ENCODE peak calls at places on chromosomes 2 and 18, in eight cellular contexts. V, U, T, H, S, C, P and F are unnamed samples.

GRCh38 chr18:3995476-3996102 is 459.5 kb downstream of the DLGAP1 start:
- DNase-seq in C (peak), P (peak), S (peak), H (peak), V (peak), U (peak), T (peak), F (peak)

GRCh38 chr2:221467610-221468009 is 104.5 kb downstream of the EPHA4 start:
- DNase-seq in C (no peak), S (no peak), P (no peak), V (no peak), H (no peak), U (no peak), T (no peak), F (peak)

GRCh38 chr2:128086244-128086643 is 4.8 kb upstream of the UGGT1 start:
- DNase-seq in P (no peak), T (no peak), V (no peak), U (no peak), S (no peak), H (no peak), C (no peak), F (no peak)

GRCh38 chr2:46284812-46285211 is 12.4 kb upstream of the EPAS1 start:
- DNase-seq in U (no peak), C (no peak), V (no peak), P (no peak), T (no peak), H (no peak), S (no peak), F (no peak)

GRCh38 chr2:13572466-13572865 is 855.7 kb downstream of the TRIB2 start:
- DNase-seq in V (no peak), P (no peak), S (no peak), T (no peak), H (no peak), U (peak), C (no peak), F (no peak)

GRCh38 chr18:44859263-44859662 is 178.6 kb downstream of the SETBP1 start:
- DNase-seq in V (no peak), T (no peak), P (no peak), U (no peak), H (no peak), C (no peak), S (no peak), F (peak)

GRCh38 chr2:120228503-120228902 is 5.3 kb upstream of the TMEM185B start:
- DNase-seq in C (no peak), U (no peak), P (peak), V (no peak), S (peak), H (no peak), T (no peak), F (no peak)

GRCh38 chr18:22486667-22487066 is 69.0 kb upstream of the CTAGE1 start:
- DNase-seq in C (no peak), U (no peak), T (no peak), P (no peak), V (no peak), S (no peak), H (no peak), F (no peak)

GRCh38 chr2:105344704-105345345 is 7.5 kb downstream of the C2orf49 start:
- DNase-seq in T (peak), V (peak), P (peak), C (no peak), S (peak), H (no peak), U (peak), F (peak)

GRCh38 chr2:23926289-23926749 is 604 bp downstream of the ATAD2B start:
- DNase-seq in V (no peak), S (peak), U (no peak), C (no peak), H (no peak), T (peak), P (peak), F (no peak)

GRCh38 chr2:99879481-99879880 is 262.9 kb downstream of the AFF3 start:
- DNase-seq in U (peak), S (no peak), C (no peak), V (no peak), P (no peak), H (no peak), T (no peak), F (no peak)

GRCh38 chr2:181683518-181684453 is 3.5 kb upstream of the NEUROD1 start:
- DNase-seq in S (no peak), C (no peak), H (no peak), T (peak), P (no peak), U (peak), V (no peak), F (no peak)

GRCh38 chr18:3452750-3453539 is 3.0 kb downstream of the TGIF1 start:
- DNase-seq in U (no peak), S (no peak), C (no peak), V (no peak), H (no peak), P (no peak), T (no peak), F (peak)

GRCh38 chr2:44268259-44268649 is 7.0 kb upstream of the SLC3A1 start:
- DNase-seq in P (no peak), S (no peak), V (no peak), C (no peak), U (peak), T (no peak), H (no peak), F (peak)

GRCh38 chr2:68646303-68646702 is 2.9 kb downstream of the PROKR1 start:
- DNase-seq in H (no peak), U (no peak), T (no peak), P (peak), C (no peak), S (peak), V (no peak), F (peak)

GRCh38 chr2:239022437-239023260 is 174.8 kb downstream of the TWIST2 start:
- DNase-seq in P (no peak), S (no peak), H (no peak), V (no peak), U (no peak), C (no peak), T (peak), F (no peak)

GRCh38 chr18:42533010-42533409 is 578.0 kb downstream of the PIK3C3 start:
- DNase-seq in C (no peak), S (no peak), V (no peak), P (no peak), H (no peak), U (no peak), T (no peak), F (no peak)

GRCh38 chr2:88959480-88960204 is 268.2 kb downstream of the RPIA start:
- DNase-seq in C (no peak), T (no peak), V (no peak), U (no peak), S (no peak), P (peak), H (no peak), F (peak)

GRCh38 chr18:51621103-51621969 is 423.9 kb upstream of the MEX3C start:
- DNase-seq in P (peak), S (peak), H (no peak), T (peak), U (peak), C (peak), V (peak), F (peak)

GRCh38 chr2:106189764-106190468 is 4.2 kb downstream of the UXS1 start:
- DNase-seq in P (peak), T (no peak), H (no peak), V (no peak), S (no peak), C (no peak), U (peak), F (peak)

GRCh38 chr2:228768818-228769217 is 502.3 kb downstream of the PID1 start:
- DNase-seq in P (no peak), C (no peak), H (no peak), T (no peak), V (no peak), S (no peak), U (peak), F (peak)

GRCh38 chr18:38619129-38619528 is 1053.5 kb upstream of the CELF4 start:
- DNase-seq in T (no peak), S (no peak), P (no peak), H (no peak), C (no peak), U (no peak), V (no peak), F (no peak)

GRCh38 chr2:204900910-204901309 is 355.6 kb downstream of the PARD3B start:
- DNase-seq in U (peak), H (no peak), S (no peak), P (no peak), T (no peak), V (no peak), C (no peak), F (peak)

GRCh38 chr2:218993345-218994315 is at the start of gene CRYBA2:
- DNase-seq in S (no peak), V (no peak), T (peak), P (peak), H (no peak), U (no peak), C (no peak), F (peak)

GRCh38 chr18:9380101-9380500 is 45.5 kb downstream of the TWSG1 start:
- DNase-seq in S (no peak), P (no peak), T (no peak), V (no peak), U (no peak), H (no peak), C (no peak), F (no peak)

GRCh38 chr2:88614497-88615157 is 12.6 kb downstream of the EIF2AK3 start:
- DNase-seq in H (no peak), V (no peak), T (no peak), C (no peak), S (no peak), U (no peak), P (no peak), F (no peak)

GRCh38 chr18:79011300-79011870 is 31.8 kb downstream of the SALL3 start:
- DNase-seq in S (no peak), H (peak), U (no peak), V (no peak), T (no peak), P (no peak), C (no peak), F (no peak)

GRCh38 chr18:74396252-74397204 is 60.6 kb downstream of the DIPK1C start:
- DNase-seq in P (no peak), C (no peak), S (no peak), V (no peak), T (no peak), H (no peak), U (no peak), F (no peak)

GRCh38 chr2:26190369-26190768 is 17.5 kb downstream of the GAREM2 start:
- DNase-seq in H (no peak), T (peak), S (no peak), P (no peak), V (no peak), C (no peak), U (no peak), F (no peak)

GRCh38 chr2:185668710-185669109 is 69.9 kb upstream of the FSIP2 start:
- DNase-seq in T (no peak), S (no peak), H (no peak), U (no peak), V (no peak), P (no peak), C (no peak), F (peak)

GRCh38 chr18:37397814-37398213 is 167.8 kb downstream of the CELF4 start:
- DNase-seq in V (no peak), S (no peak), U (no peak), T (no peak), C (no peak), H (no peak), P (no peak), F (no peak)

GRCh38 chr2:187208199-187208785 is 239.8 kb downstream of the CALCRL start:
- DNase-seq in T (no peak), P (no peak), C (no peak), S (no peak), U (no peak), V (no peak), H (no peak), F (no peak)

GRCh38 chr2:194271283-194271961 is 1385.6 kb upstream of the SLC39A10 start:
- DNase-seq in H (no peak), V (no peak), S (no peak), C (no peak), T (no peak), U (no peak), P (no peak), F (no peak)

GRCh38 chr2:181774601-181775179 is 94.4 kb upstream of the NEUROD1 start:
- DNase-seq in S (no peak), H (no peak), C (no peak), U (no peak), P (peak), V (no peak), T (no peak), F (peak)

GRCh38 chr18:48867978-48868377 is 82.8 kb downstream of the SMAD7 start:
- DNase-seq in P (no peak), T (no peak), V (no peak), U (no peak), C (no peak), S (no peak), H (no peak), F (no peak)

GRCh38 chr2:97766567-97766966 is 53.2 kb downstream of the ZAP70 start:
- DNase-seq in H (no peak), T (no peak), C (no peak), P (no peak), S (no peak), V (no peak), U (no peak), F (no peak)

GRCh38 chr18:32906506-32907214 is 133.8 kb upstream of the KLHL14 start:
- DNase-seq in T (no peak), C (no peak), S (no peak), V (no peak), U (peak), P (no peak), H (no peak), F (peak)

GRCh38 chr2:107376910-107377309 is 449.8 kb upstream of the RGPD4 start:
- DNase-seq in P (no peak), T (no peak), H (no peak), V (no peak), C (no peak), U (no peak), S (no peak), F (no peak)

GRCh38 chr2:137237055-137237454 is 471.7 kb downstream of the THSD7B start:
- DNase-seq in T (no peak), H (no peak), U (no peak), C (no peak), V (no peak), S (no peak), P (no peak), F (peak)

GRCh38 chr2:218954541-218955300 is 4.7 kb upstream of the CDK5R2 start:
- DNase-seq in P (no peak), H (no peak), C (no peak), U (no peak), S (no peak), V (no peak), T (no peak), F (no peak)